ENCODE peak calls at places on chromosomes 12 and 14, in six cellular contexts. One of them, this sample, is unnamed. For H3K4me1, the result is how much of the 10 kb centered on the place peaks cover.

GRCh38 chr12:56836800-56837663 is 73.9 kb downstream of the HSD17B6 start:
- DNase-seq in A549: no peak
- DNase-seq in heart left ventricle: no peak
- DNase-seq in upper lobe of right lung: no peak
- DNase-seq in lower lobe of right lung: no peak
- DNase-seq in tibial nerve: no peak
- DNase-seq in this sample: peak

GRCh38 chr14:55071870-55072640 is 20.6 kb downstream of the MAPK1IP1L start:
- DNase-seq in A549: no peak
- DNase-seq in heart left ventricle: peak
- DNase-seq in lower lobe of right lung: no peak
- DNase-seq in upper lobe of right lung: no peak
- DNase-seq in tibial nerve: no peak
- DNase-seq in this sample: no peak

GRCh38 chr14:77151918-77152588 is 10.5 kb upstream of the ZDHHC22 start:
- DNase-seq in heart left ventricle: no peak
- DNase-seq in tibial nerve: no peak
- DNase-seq in lower lobe of right lung: no peak
- DNase-seq in upper lobe of right lung: no peak
- DNase-seq in A549: peak
- DNase-seq in this sample: no peak

GRCh38 chr12:2997989-2998670 is 38.9 kb downstream of the TEAD4 start:
- DNase-seq in lower lobe of right lung: no peak
- DNase-seq in heart left ventricle: no peak
- DNase-seq in upper lobe of right lung: no peak
- DNase-seq in A549: no peak
- DNase-seq in tibial nerve: no peak
- DNase-seq in this sample: no peak

GRCh38 chr14:29321646-29322045 is 555.1 kb downstream of the FOXG1 start:
- DNase-seq in lower lobe of right lung: no peak
- DNase-seq in upper lobe of right lung: no peak
- DNase-seq in A549: no peak
- DNase-seq in heart left ventricle: no peak
- DNase-seq in tibial nerve: no peak
- DNase-seq in this sample: no peak

GRCh38 chr12:148676-149416 is 65.1 kb downstream of the SLC6A12 start:
- DNase-seq in A549: no peak
- DNase-seq in lower lobe of right lung: no peak
- DNase-seq in tibial nerve: no peak
- DNase-seq in heart left ventricle: no peak
- DNase-seq in upper lobe of right lung: no peak
- DNase-seq in this sample: no peak

GRCh38 chr14:45201908-45202307 is 51.1 kb downstream of the MIS18BP1 start:
- DNase-seq in A549: no peak
- DNase-seq in heart left ventricle: no peak
- DNase-seq in tibial nerve: no peak
- DNase-seq in lower lobe of right lung: no peak
- DNase-seq in upper lobe of right lung: no peak
- DNase-seq in this sample: no peak

GRCh38 chr12:16349132-16349463 is 1.7 kb downstream of the MGST1 start:
- DNase-seq in upper lobe of right lung: no peak
- DNase-seq in A549: peak
- DNase-seq in tibial nerve: peak
- DNase-seq in heart left ventricle: peak
- DNase-seq in lower lobe of right lung: peak
- DNase-seq in this sample: no peak

GRCh38 chr12:124625867-124626675 is 58.7 kb upstream of the NCOR2 start:
- DNase-seq in heart left ventricle: peak
- DNase-seq in upper lobe of right lung: peak
- DNase-seq in tibial nerve: peak
- DNase-seq in A549: peak
- DNase-seq in lower lobe of right lung: peak
- DNase-seq in this sample: no peak

DNA sequence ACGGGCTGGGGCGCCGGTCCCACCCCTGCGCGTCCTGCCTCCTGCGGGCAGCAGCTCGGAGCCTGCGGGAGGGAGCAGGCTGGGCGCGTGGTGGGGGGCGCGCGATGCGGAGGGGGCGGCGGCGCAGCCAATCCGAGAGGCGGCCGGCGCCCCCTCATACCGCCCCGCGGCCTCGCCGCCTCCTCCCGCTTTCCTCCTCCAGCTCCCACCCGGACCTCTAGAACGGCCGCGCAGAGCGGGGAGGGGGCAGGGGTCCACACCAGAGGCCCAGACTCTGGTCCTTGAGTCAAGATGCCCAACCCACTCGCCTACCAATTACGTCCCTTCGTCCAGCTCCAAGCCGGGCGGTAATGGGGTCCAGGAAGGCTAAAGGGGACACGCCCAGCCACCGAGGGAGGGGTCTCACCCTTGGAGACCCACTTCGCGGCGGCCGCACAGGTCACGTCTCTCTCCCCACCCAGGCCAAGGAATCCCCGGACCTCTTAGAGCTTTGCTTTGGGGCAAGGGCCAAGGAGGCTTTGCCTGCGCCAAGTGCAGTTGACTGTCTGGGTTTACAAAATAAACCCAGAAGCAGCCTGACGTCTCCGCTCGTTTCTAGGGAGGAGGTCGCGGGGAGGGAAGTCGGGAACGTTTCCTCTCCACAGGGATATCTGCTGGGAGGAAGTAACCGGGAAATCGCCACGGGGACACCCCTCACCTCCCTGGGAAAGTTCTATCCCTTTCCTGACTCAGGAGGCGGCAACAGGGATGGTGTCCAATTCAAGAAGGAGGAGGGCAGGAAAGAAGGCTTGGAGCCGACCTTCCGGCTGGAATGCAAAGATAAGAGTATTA is at the start of gene AMIGO2:
- DNase-seq in lower lobe of right lung: peak
- DNase-seq in A549: peak
- DNase-seq in upper lobe of right lung: peak
- DNase-seq in tibial nerve: peak
- DNase-seq in heart left ventricle: peak
- DNase-seq in this sample: peak
- H3K4me1 ChIP-seq in lower lobe of right lung: half or more
- H3K4me1 ChIP-seq in A549: under half
- H3K4me1 ChIP-seq in upper lobe of right lung: under half
- H3K4me1 ChIP-seq in tibial nerve: under half
- H3K4me1 ChIP-seq in heart left ventricle: under half
- H3K4me1 ChIP-seq in this sample: half or more

GRCh38 chr14:93984987-93985410 is 8.6 kb upstream of the ASB2 start:
- DNase-seq in tibial nerve: no peak
- DNase-seq in heart left ventricle: no peak
- DNase-seq in lower lobe of right lung: peak
- DNase-seq in upper lobe of right lung: no peak
- DNase-seq in A549: peak
- DNase-seq in this sample: no peak
- H3K4me3 ChIP-seq in tibial nerve: no peak
- H3K4me3 ChIP-seq in heart left ventricle: no peak
- H3K4me3 ChIP-seq in lower lobe of right lung: no peak
- H3K4me3 ChIP-seq in upper lobe of right lung: no peak
- H3K4me3 ChIP-seq in A549: no peak
- H3K4me3 ChIP-seq in this sample: no peak

DNA sequence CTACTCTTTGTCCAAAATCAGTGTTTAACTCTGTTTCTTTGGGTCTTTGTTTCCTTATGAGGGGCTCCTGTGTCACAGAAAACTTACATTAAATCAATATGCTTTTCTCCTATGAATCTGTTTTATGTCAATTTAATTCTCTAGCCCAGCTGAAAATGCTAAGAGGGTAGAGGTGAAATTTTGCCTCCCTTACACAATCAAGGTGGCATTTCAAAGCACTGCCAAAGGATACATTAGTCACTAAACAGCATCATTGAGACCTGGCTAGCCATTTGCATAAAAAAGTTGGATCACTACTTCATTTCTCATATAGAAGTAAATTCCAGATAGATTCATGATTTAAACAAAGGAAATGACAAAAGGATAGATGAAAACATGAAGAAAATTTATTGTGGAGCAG is 12.1 kb downstream of the TCL1B start:
- DNase-seq in lower lobe of right lung: no peak
- DNase-seq in tibial nerve: no peak
- DNase-seq in A549: no peak
- DNase-seq in heart left ventricle: no peak
- DNase-seq in upper lobe of right lung: no peak
- DNase-seq in this sample: no peak
- H3K4me1 ChIP-seq in lower lobe of right lung: under half
- H3K4me1 ChIP-seq in tibial nerve: under half
- H3K4me1 ChIP-seq in A549: under half
- H3K4me1 ChIP-seq in heart left ventricle: under half
- H3K4me1 ChIP-seq in upper lobe of right lung: under half
- H3K4me1 ChIP-seq in this sample: under half

GRCh38 chr12:62859203-62859799 is 75.6 kb downstream of the PPM1H start:
- DNase-seq in upper lobe of right lung: no peak
- DNase-seq in A549: no peak
- DNase-seq in heart left ventricle: no peak
- DNase-seq in lower lobe of right lung: no peak
- DNase-seq in tibial nerve: no peak
- DNase-seq in this sample: no peak
- H3K4me3 ChIP-seq in upper lobe of right lung: no peak
- H3K4me3 ChIP-seq in A549: no peak
- H3K4me3 ChIP-seq in heart left ventricle: no peak
- H3K4me3 ChIP-seq in lower lobe of right lung: no peak
- H3K4me3 ChIP-seq in tibial nerve: no peak
- H3K4me3 ChIP-seq in this sample: no peak

DNA sequence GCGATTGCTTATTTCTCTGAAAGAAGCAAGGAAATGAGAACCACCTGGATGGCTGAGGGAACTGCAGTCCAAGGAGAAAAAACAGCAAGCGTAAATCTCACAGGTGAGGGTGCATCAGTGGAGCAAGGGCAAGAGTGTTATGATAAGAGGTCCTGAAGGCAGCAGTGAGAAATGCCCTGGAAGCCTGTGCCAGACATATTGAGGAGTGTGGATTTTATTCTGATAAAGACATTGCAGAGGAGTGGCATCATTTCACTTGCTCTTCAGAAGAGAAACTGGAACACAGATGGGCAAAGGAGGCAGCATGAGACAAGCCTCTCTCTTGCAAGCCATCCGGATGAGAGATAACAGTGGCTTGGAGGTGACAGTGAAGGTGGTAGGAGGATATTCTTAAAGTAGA is 78.5 kb downstream of the PDE3A start:
- DNase-seq in A549: no peak
- DNase-seq in upper lobe of right lung: no peak
- DNase-seq in lower lobe of right lung: no peak
- DNase-seq in tibial nerve: no peak
- DNase-seq in heart left ventricle: no peak
- DNase-seq in this sample: no peak
- H3K4me1 ChIP-seq in A549: under half
- H3K4me1 ChIP-seq in upper lobe of right lung: under half
- H3K4me1 ChIP-seq in lower lobe of right lung: under half
- H3K4me1 ChIP-seq in tibial nerve: under half
- H3K4me1 ChIP-seq in heart left ventricle: half or more
- H3K4me1 ChIP-seq in this sample: under half

GRCh38 chr12:27333311-27334009 is 824 bp downstream of the BMAL2 start:
- DNase-seq in lower lobe of right lung: peak
- DNase-seq in tibial nerve: peak
- DNase-seq in A549: no peak
- DNase-seq in upper lobe of right lung: peak
- DNase-seq in heart left ventricle: peak
- DNase-seq in this sample: no peak

GRCh38 chr12:27335364-27336145 is 2.9 kb downstream of the BMAL2 start:
- DNase-seq in upper lobe of right lung: no peak
- DNase-seq in A549: no peak
- DNase-seq in heart left ventricle: no peak
- DNase-seq in lower lobe of right lung: no peak
- DNase-seq in tibial nerve: no peak
- DNase-seq in this sample: no peak

GRCh38 chr12:27334721-27335082 is 2.1 kb downstream of the BMAL2 start:
- DNase-seq in A549: no peak
- DNase-seq in tibial nerve: no peak
- DNase-seq in heart left ventricle: no peak
- DNase-seq in upper lobe of right lung: no peak
- DNase-seq in lower lobe of right lung: no peak
- DNase-seq in this sample: no peak

GRCh38 chr12:27332407-27333310 is at the start of gene BMAL2:
- DNase-seq in tibial nerve: no peak
- DNase-seq in lower lobe of right lung: peak
- DNase-seq in A549: peak
- DNase-seq in heart left ventricle: peak
- DNase-seq in upper lobe of right lung: peak
- DNase-seq in this sample: peak

DNA sequence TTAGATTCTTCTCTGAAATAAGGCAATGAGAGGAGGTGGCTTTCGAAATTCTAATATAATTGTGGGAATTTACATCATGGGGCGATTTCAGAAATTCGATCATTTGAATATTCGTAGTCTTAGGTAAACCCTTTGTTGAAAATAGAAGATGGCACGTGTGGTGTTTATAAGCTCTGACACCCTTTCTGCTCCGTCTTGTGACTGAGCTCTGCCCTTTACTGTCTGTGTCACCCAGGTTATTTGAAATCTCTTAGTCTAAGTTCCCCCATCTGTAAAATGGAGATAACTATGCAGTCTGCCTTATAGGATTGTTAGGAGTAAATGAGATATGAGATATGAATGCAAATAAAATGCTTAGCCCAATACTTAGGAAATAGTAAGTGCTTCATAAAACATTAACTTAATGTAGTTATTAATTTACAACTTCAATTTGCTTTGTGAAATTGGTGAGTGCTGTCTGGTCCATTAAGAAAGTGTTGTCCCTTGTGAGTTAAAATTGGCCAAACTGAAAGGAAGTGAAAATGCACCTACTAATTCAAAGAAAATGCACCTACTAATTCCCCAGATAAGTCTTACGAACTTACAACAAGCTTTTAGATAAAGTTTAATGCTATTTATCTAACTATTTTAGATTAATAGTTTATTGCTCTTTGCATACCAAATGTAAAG is 1.6 kb downstream of the BMAL2 start:
- DNase-seq in lower lobe of right lung: no peak
- DNase-seq in A549: no peak
- DNase-seq in upper lobe of right lung: no peak
- DNase-seq in tibial nerve: no peak
- DNase-seq in heart left ventricle: no peak
- DNase-seq in this sample: no peak
- H3K4me3 ChIP-seq in lower lobe of right lung: peak
- H3K4me3 ChIP-seq in A549: peak
- H3K4me3 ChIP-seq in upper lobe of right lung: no peak
- H3K4me3 ChIP-seq in tibial nerve: peak
- H3K4me3 ChIP-seq in heart left ventricle: peak
- H3K4me3 ChIP-seq in this sample: peak

GRCh38 chr14:35470775-35471174 is 63.2 kb upstream of the INSM2 start:
- DNase-seq in upper lobe of right lung: no peak
- DNase-seq in heart left ventricle: no peak
- DNase-seq in tibial nerve: no peak
- DNase-seq in lower lobe of right lung: no peak
- DNase-seq in A549: no peak
- DNase-seq in this sample: no peak

GRCh38 chr14:35480119-35480769 is 53.7 kb upstream of the INSM2 start:
- DNase-seq in lower lobe of right lung: no peak
- DNase-seq in A549: no peak
- DNase-seq in upper lobe of right lung: no peak
- DNase-seq in tibial nerve: no peak
- DNase-seq in heart left ventricle: no peak
- DNase-seq in this sample: no peak

GRCh38 chr14:35474323-35474722 is 59.6 kb upstream of the INSM2 start:
- DNase-seq in upper lobe of right lung: no peak
- DNase-seq in tibial nerve: no peak
- DNase-seq in A549: no peak
- DNase-seq in lower lobe of right lung: no peak
- DNase-seq in heart left ventricle: no peak
- DNase-seq in this sample: no peak
- H3K4me1 ChIP-seq in upper lobe of right lung: under half
- H3K4me1 ChIP-seq in tibial nerve: under half
- H3K4me1 ChIP-seq in A549: under half
- H3K4me1 ChIP-seq in lower lobe of right lung: under half
- H3K4me1 ChIP-seq in heart left ventricle: under half
- H3K4me1 ChIP-seq in this sample: under half

GRCh38 chr14:99270491-99271287 is 1.3 kb downstream of the BCL11B start:
- DNase-seq in tibial nerve: no peak
- DNase-seq in upper lobe of right lung: no peak
- DNase-seq in A549: no peak
- DNase-seq in heart left ventricle: no peak
- DNase-seq in lower lobe of right lung: no peak
- DNase-seq in this sample: peak
- H3K4me3 ChIP-seq in tibial nerve: peak
- H3K4me3 ChIP-seq in upper lobe of right lung: peak
- H3K4me3 ChIP-seq in A549: peak
- H3K4me3 ChIP-seq in heart left ventricle: peak
- H3K4me3 ChIP-seq in lower lobe of right lung: peak
- H3K4me3 ChIP-seq in this sample: peak